ENCODE peak calls at places on chromosome X, in six cellular contexts. K is IMR-90, P is HCT116, N is psoas muscle, C is left ventricle myocardium inferior, W is Panc1. J is an unnamed sample. For H3K36me3, the result is how much of the 10 kb centered on the place peaks cover.

GRCh38 chrX:151384807-151385206 is 12.2 kb upstream of the VMA21 start:
- DNase-seq in N (no peak), K (no peak), C (no peak), W (no peak), P (no peak), J (no peak)

GRCh38 chrX:48919360-48919821 is 567 bp upstream of the PIM2 start:
- DNase-seq in C (no peak), P (no peak), N (no peak), W (no peak), K (no peak), J (no peak)

GRCh38 chrX:11530621-11531020 is 135.1 kb downstream of the ARHGAP6 start:
- DNase-seq in W (no peak), P (no peak), C (no peak), K (peak), N (no peak), J (no peak)

GRCh38 chrX:154296731-154297130 is 1.1 kb downstream of the TKTL1 start:
- DNase-seq in W (no peak), N (no peak), P (no peak), K (no peak), C (no peak), J (no peak)

GRCh38 chrX:10177004-10177396 is 20.2 kb downstream of the CLCN4 start:
- DNase-seq in P (no peak), N (no peak), C (no peak), K (no peak), W (no peak), J (no peak)

GRCh38 chrX:49919617-49920016 is 2.8 kb upstream of the CLCN5 start:
- DNase-seq in C (peak), N (no peak), P (no peak), K (peak), W (peak), J (no peak)

GRCh38 chrX:69066021-69066757 is 99.1 kb downstream of the PJA1 start:
- DNase-seq in K (no peak), P (no peak), W (no peak), C (no peak), N (peak), J (no peak)

GRCh38 chrX:68876731-68877130 is 47.9 kb downstream of the EFNB1 start:
- DNase-seq in P (no peak), N (no peak), K (no peak), C (no peak), W (no peak), J (no peak)

GRCh38 chrX:76428243-76429130 is 977 bp downstream of the MAGEE1 start:
- DNase-seq in K (no peak), N (peak), C (no peak), W (no peak), P (no peak), J (no peak)

GRCh38 chrX:53494427-53494826 is 60.3 kb upstream of the HSD17B10 start:
- DNase-seq in P (no peak), K (peak), N (no peak), C (no peak), W (no peak), J (no peak)

DNA sequence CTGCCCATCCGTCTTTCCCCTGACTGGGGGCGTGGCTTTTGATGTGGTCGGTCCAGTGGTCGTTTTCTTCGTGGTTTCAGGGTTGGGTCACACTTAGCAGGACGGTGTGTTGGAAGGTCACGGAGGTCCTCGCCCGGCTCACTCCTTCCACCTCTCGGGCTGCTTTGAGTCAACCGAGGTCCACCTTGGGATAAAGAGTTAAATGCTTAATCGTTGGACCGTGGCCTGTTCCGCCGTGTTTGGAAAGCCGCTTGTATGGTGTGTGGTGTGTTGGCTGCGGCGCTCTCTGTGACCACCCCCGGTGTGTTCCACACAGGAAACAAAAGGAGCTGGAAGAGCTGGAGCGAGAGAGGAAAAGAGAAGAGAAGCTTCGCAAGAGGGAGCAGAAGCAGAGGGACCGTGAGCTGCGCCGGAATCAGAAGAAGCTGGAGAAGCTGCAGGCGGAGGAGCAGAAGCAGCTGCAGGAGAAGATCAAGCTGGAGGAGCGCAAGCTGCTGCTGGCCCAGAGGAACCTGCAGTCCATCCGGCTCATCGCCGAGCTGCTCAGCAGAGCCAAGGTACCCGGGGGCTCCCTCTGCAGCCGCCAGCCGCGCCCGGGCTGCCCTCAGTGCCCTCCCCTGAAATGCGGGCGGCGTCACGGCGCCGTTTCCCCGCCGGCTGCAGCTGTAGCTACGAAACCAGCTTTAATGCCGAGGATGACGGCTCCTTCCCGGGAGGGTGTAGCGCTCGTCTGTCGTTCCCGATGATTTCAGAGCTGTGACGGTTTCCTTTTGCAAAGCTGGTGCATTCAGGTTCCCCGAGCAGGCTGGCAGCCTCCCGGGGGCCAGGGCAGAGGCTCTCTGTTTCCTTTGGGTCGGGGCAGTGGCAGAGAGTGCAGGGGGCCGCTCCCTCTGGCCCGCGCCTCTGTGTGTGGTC is 7.7 kb downstream of the AKAP17A start:
- DNase-seq in W (no peak), N (no peak), K (no peak), P (no peak), C (no peak), J (no peak)
- H3K36me3 ChIP-seq in W (under half), N (under half), K (half or more), P (under half), C (half or more), J (under half)

DNA sequence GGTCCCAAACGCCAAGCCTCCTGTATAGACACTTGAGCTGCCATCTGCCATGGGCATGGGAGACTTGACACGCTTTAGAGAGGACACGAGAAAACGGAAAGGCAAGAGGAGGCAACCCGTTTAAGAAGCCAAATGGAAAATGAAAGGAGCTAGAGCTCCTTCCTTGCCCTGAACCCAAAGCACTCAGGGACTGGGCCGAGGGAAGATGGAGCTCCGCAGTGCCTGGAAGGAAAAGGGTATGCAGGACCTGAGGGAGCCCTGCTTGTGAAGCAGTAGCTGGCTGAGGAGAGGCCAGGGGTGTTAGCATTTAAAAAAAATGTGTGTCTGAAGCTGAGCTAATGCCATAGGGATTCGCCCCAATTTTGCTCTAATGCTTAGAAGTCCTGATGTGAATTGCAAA is 15.1 kb downstream of the MCF2 start:
- DNase-seq in N (no peak), P (no peak), W (no peak), K (no peak), C (no peak), J (no peak)
- H3K4me3 ChIP-seq in N (peak), P (no peak), W (peak), K (peak), C (peak), J (no peak)

DNA sequence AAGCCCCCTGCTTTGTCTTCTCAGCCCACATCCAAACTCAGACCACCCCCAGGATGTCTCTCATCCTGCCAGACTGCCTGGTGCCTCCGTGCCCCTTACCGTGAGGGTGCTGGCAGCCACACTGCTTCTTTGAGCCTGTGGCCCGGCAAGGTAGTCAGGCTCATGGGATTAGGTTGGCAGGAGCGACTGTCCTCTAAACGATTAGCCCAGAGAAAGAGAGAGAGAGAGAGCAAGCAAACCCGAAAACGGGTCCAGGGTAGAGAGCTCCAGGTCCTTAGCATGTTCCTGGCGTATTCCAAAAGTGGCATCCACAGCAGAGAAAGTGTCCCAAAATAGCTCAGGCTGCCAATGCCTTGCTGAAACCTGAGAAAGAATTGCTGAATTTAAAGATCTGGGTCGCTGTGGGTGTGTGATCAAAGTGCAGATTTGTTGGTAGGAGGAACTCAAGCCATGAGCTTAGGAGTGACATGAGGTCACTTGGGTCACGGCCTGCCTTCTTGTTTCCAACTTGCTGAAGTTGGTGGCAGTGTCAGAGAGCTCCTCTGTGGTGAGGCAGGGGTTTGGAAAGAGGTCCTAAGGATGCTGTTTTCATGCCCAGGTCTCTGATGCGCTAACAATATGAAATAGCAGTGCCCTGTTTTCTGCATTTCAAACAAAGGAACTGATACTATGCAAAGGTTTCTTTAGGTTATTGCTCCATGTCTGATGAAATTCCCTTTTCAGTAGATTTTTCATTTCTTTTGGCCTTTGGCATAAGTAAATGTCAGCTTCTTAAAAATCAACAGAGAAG is 81.6 kb downstream of the RTL9 start:
- DNase-seq in P (no peak), N (no peak), C (no peak), W (no peak), K (no peak), J (no peak)
- TF ChIP-seq CTCF in P (no peak), N (no peak), C (no peak), W (no peak), K (no peak), J (no peak)

GRCh38 chrX:109749207-109749606 is 16.1 kb upstream of the ACSL4 start:
- DNase-seq in N (no peak), C (no peak), P (no peak), K (no peak), W (no peak), J (no peak)
- H3K36me3 ChIP-seq in N (under half), C (under half), P (under half), K (under half), W (under half), J (under half)